ENCODE peak calls at places on chromosomes 12 and 14, in six cellular contexts. G is IMR-90, C is prostate gland, A is A549, W is testis, M is thyroid gland. E is an unnamed sample. For H3K4me1, the result is how much of the 10 kb centered on the place peaks cover.

GRCh38 chr14:36300337-36300736 is 20.1 kb downstream of the MBIP start:
- DNase-seq in G (peak), C (no peak), A (no peak), W (no peak), M (no peak), E (no peak)

GRCh38 chr12:132575661-132576060 is 34.7 kb downstream of the LRCOL1 start:
- DNase-seq in G (no peak), C (no peak), A (no peak), W (no peak), M (no peak), E (no peak)

GRCh38 chr14:77120771-77121743 is 20.5 kb downstream of the ZDHHC22 start:
- DNase-seq in G (no peak), C (no peak), A (no peak), W (peak), M (peak), E (no peak)

GRCh38 chr14:72701232-72701555 is 192.7 kb downstream of the DPF3 start:
- DNase-seq in G (no peak), C (no peak), A (no peak), W (no peak), M (no peak), E (no peak)

GRCh38 chr12:123270380-123271181 is 1.1 kb downstream of the CDK2AP1 start:
- DNase-seq in G (peak), C (no peak), A (no peak), W (no peak), M (peak), E (peak)

GRCh38 chr12:132429122-132429931 is 60.6 kb upstream of the FBRSL1 start:
- DNase-seq in G (no peak), C (no peak), A (no peak), W (no peak), M (peak), E (no peak)

GRCh38 chr12:45732250-45732649 is 2.7 kb downstream of the ARID2 start:
- DNase-seq in G (peak), C (no peak), A (no peak), W (no peak), M (no peak), E (no peak)

GRCh38 chr14:104295681-104296387 is 157.4 kb downstream of the KIF26A start:
- DNase-seq in G (no peak), C (no peak), A (no peak), W (no peak), M (no peak), E (peak)

GRCh38 chr14:73239463-73240241 is 2.3 kb downstream of the PAPLN start:
- DNase-seq in G (peak), C (peak), A (no peak), W (peak), M (peak), E (peak)

GRCh38 chr12:107801150-107801549 is 26.6 kb downstream of the ASCL4 start:
- DNase-seq in G (peak), C (no peak), A (no peak), W (no peak), M (no peak), E (no peak)

GRCh38 chr14:50667491-50668007 is 557 bp downstream of the SAV1 start:
- DNase-seq in G (no peak), C (peak), A (no peak), W (peak), M (peak), E (no peak)

GRCh38 chr12:105092336-105092735 is 8.1 kb upstream of the ALDH1L2 start:
- DNase-seq in G (no peak), C (peak), A (no peak), W (no peak), M (peak), E (no peak)

GRCh38 chr12:105508096-105508495 is 177.6 kb downstream of the C12orf75 start:
- DNase-seq in G (no peak), C (no peak), A (no peak), W (no peak), M (no peak), E (no peak)

GRCh38 chr12:34219046-34219770 is 196.9 kb downstream of the ALG10 start:
- DNase-seq in G (peak), C (no peak), A (no peak), W (no peak), M (no peak), E (no peak)

GRCh38 chr14:58362798-58363412 is 32.8 kb upstream of the TOMM20L start:
- DNase-seq in G (peak), C (no peak), A (peak), W (no peak), M (no peak), E (no peak)

GRCh38 chr12:6936642-6937480 is 6.8 kb upstream of the RNU7-1 start:
- DNase-seq in G (no peak), C (no peak), A (no peak), W (no peak), M (no peak), E (peak)

GRCh38 chr14:74483321-74483720 is 9.8 kb downstream of the NPC2 start:
- DNase-seq in G (peak), C (no peak), A (no peak), W (no peak), M (no peak), E (no peak)

GRCh38 chr14:61663312-61663974 is 31.9 kb upstream of the HIF1A start:
- DNase-seq in G (no peak), C (no peak), A (no peak), W (no peak), M (no peak), E (no peak)

GRCh38 chr12:47649381-47649780 is 56.4 kb downstream of the RPAP3 start:
- DNase-seq in G (no peak), C (no peak), A (no peak), W (no peak), M (no peak), E (no peak)

GRCh38 chr14:61462566-61463195 is 141.3 kb downstream of the PRKCH start:
- DNase-seq in G (peak), C (no peak), A (peak), W (no peak), M (peak), E (no peak)

GRCh38 chr12:124457287-124458219 is 109.9 kb downstream of the NCOR2 start:
- DNase-seq in G (peak), C (peak), A (no peak), W (peak), M (peak), E (peak)

GRCh38 chr14:38505221-38506095 is 249.6 kb upstream of the CLEC14A start:
- DNase-seq in G (peak), C (no peak), A (no peak), W (no peak), M (no peak), E (no peak)

GRCh38 chr12:29517265-29517664 is 19.8 kb upstream of the OVCH1 start:
- DNase-seq in G (no peak), C (peak), A (peak), W (no peak), M (no peak), E (no peak)

DNA sequence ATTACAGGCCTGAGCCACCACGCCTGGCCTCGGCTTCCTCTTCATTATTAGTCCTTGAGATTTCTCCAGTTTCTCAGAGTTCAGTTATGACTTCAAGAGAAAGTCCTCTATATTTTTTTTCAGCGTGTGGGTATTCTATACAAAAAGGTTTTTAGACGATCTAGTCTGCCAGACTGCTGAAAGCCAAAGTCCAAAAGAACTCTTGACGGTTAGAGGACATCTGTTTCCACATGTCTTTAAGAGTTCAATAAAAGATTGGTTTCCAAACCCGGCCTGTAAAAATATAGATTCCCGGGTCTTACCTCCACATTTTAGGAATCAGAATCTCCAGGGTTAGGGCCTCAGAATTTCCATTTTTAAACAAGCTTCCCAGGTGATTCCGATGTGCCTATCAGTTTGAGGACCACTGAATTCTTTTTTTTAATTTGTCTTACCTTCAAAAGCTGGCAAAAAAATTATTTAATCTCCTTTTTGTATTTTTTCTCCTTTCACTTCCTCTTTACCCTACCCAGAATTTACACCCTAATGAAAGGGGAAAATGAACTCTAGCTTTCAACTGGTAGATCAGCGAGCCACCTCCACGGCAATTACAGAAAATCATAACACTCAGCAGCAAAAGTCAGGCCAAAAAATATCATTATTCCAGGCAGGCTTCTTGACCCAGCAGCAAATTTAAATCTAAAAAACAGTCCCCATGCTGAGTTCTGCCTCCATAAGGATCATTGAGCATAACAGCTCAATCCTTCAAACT is 8.8 kb downstream of the NT5DC3 start:
- DNase-seq in G (no peak), C (no peak), A (no peak), W (no peak), M (no peak), E (no peak)
- H3K4me1 ChIP-seq in G (under half), C (under half), A (under half), W (under half), M (under half), E (under half)

GRCh38 chr12:89280833-89281533 is 71.3 kb downstream of the DUSP6 start:
- DNase-seq in G (peak), C (no peak), A (no peak), W (no peak), M (no peak), E (no peak)
- TF ChIP-seq POLR2A in G (no peak), C (no peak), A (no peak), W (no peak), M (no peak), E (no peak)

GRCh38 chr14:98937712-98938505 is 334.1 kb downstream of the BCL11B start:
- DNase-seq in G (no peak), C (no peak), A (no peak), W (no peak), M (no peak), E (no peak)
- H3K4me1 ChIP-seq in G (under half), C (under half), A (under half), W (under half), M (under half), E (under half)

GRCh38 chr14:95519699-95520098 is 3.2 kb upstream of the SYNE3 start:
- DNase-seq in G (peak), C (no peak), A (no peak), W (peak), M (peak), E (peak)
- TF ChIP-seq POLR2A in G (no peak), C (no peak), A (no peak), W (no peak), M (no peak), E (no peak)

GRCh38 chr14:22391908-22392307 is 197.1 kb downstream of the DAD1 start:
- DNase-seq in G (peak), C (peak), A (peak), W (peak), M (peak), E (peak)

GRCh38 chr14:22394616-22395015 is 194.4 kb downstream of the DAD1 start:
- DNase-seq in G (no peak), C (no peak), A (no peak), W (no peak), M (no peak), E (no peak)

GRCh38 chr14:22397338-22397737 is 191.7 kb downstream of the DAD1 start:
- DNase-seq in G (no peak), C (no peak), A (no peak), W (no peak), M (no peak), E (no peak)

GRCh38 chr14:22393796-22394195 is 195.2 kb downstream of the DAD1 start:
- DNase-seq in G (no peak), C (no peak), A (no peak), W (no peak), M (no peak), E (no peak)

DNA sequence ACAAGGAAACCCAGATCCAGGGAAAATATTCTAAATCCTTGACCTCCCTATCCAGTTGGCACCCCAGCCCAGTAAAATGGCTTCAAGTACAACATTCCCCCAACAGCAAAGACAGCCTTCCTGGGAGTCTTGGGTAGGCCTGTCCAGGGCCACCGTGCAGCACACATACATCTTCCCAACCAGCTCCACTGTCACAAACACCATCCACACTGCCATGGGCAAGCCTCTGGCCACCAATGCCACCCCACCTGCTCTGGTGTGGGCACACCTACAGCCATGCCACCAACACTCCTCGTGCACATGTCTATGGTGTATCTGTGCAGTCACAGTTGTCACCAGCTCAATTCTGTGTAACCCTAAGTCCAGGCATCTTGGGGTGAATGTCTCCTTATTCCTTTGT is 193.2 kb downstream of the DAD1 start:
- DNase-seq in G (no peak), C (no peak), A (no peak), W (no peak), M (no peak), E (no peak)
- H3K4me1 ChIP-seq in G (under half), C (under half), A (under half), W (under half), M (under half), E (under half)

DNA sequence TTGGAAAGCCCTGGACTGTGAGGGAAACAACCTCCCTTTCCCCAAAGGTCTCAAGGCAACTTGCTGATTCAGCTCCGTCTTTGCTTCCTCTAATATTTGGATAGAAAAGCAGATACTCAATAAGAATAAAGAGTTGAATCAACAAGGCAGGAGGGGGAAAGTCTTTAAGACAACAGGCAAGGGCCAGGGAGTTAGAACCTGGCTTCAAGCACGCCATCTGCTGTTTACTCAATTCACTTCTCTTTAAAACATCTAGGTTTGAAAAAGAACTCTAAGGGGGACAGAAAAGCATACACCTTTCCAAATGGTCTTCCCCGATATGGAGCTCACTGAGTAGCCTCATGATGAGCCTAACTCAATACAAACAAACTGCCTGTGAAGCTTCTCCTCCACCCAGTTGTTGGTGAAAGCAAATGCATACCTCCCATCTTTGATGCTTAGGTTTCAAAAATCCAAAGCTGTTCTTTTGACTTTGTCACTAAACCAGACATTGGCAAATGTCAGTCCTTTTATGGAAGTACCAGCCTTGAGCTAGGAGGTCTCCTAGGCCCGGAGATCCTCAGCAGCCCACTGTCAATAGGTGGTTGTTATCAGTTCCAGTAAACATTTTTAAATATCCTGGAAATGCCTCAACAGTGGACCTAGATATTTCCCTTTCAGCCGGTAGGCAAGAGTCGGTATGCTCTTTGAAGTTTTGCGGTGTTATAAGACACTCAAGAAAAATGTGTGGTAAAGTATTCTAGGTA is 76.2 kb downstream of the SAMD4A start:
- DNase-seq in G (peak), C (no peak), A (peak), W (no peak), M (peak), E (no peak)
- TF ChIP-seq POLR2A in G (no peak), C (no peak), A (no peak), W (no peak), M (no peak), E (no peak)

GRCh38 chr12:96211989-96212388 is 17.8 kb downstream of the ELK3 start:
- DNase-seq in G (no peak), C (no peak), A (no peak), W (no peak), M (no peak), E (no peak)
- H3K4me1 ChIP-seq in G (under half), C (under half), A (under half), W (under half), M (half or more), E (under half)

DNA sequence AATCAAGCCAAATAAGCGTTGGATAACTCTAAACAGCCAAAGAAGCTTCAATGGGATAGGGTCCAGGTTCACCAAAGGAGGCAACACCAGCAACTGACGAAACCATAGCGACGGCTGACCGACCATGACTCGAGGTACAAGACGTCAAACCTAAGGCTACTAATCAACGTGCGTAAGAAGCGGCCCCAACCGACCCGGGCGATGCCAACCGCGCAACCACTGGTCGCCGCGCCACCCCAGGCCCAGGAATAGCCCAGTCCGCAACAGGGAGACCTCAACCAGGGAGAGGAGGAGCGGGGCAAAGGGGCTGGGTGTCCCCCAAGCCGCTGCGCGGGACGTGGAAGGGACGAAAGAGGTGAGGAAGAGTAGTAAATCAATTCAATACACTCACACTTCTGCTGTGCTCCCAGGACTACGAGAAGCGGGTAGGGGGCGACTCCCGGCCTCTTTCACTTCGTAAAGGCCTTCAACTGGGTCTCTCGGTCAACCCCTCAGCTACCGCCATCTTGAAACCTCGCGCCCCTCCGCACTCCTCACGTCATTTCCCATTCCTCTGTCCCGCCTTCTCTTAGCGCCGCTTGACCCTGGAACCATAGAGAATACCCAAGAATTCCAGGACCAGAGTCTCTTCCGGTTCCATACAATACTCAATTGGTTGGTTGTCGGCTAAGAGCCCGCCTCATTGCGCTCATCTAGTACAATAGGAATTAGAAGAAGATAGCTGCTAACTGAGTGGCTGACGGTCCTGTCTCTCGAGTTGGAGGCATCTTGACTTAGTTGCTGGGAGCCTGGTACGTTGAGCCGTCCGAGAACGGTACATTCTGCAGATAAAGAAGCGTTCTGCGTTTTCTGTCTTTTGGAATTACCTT is at the start of the genes C12orf60 and WBP11:
- DNase-seq in G (peak), C (peak), A (peak), W (peak), M (peak), E (peak)
- TF ChIP-seq POLR2A in G (peak), C (peak), A (peak), W (peak), M (peak), E (peak)

GRCh38 chr14:54680636-54681035 is 113.7 kb downstream of the SAMD4A start:
- DNase-seq in G (no peak), C (no peak), A (no peak), W (no peak), M (no peak), E (no peak)
- H3K4me1 ChIP-seq in G (under half), C (under half), A (under half), W (under half), M (under half), E (under half)

GRCh38 chr12:9095322-9095721 is 20.4 kb downstream of the A2M start:
- DNase-seq in G (no peak), C (no peak), A (no peak), W (no peak), M (no peak), E (no peak)

GRCh38 chr12:9096563-9097176 is 19.0 kb downstream of the A2M start:
- DNase-seq in G (no peak), C (no peak), A (no peak), W (no peak), M (no peak), E (no peak)

GRCh38 chr12:9091933-9092598 is 23.7 kb downstream of the A2M start:
- DNase-seq in G (no peak), C (no peak), A (no peak), W (no peak), M (no peak), E (no peak)

GRCh38 chr12:9098115-9098452 is 17.6 kb downstream of the A2M start:
- DNase-seq in G (no peak), C (no peak), A (no peak), W (no peak), M (no peak), E (no peak)

GRCh38 chr12:9094512-9095206 is 21.1 kb downstream of the A2M start:
- DNase-seq in G (no peak), C (no peak), A (no peak), W (no peak), M (no peak), E (no peak)
- TF ChIP-seq POLR2A in G (no peak), C (no peak), A (no peak), W (no peak), M (no peak), E (no peak)